ENCODE peak calls at places on chromosomes 5 and 9, in seven cellular contexts. Z is H1, G is HCT116, J is GM12878, D is SK-N-SH, M is K562, N is HepG2. T is an unnamed sample.
A peak's percentile ranks its signal among the peaks of the same experiment; 100 is the strongest.

GRCh38 chr9:96612105-96612965 is 7.3 kb downstream of the CDC14B start:
- DNase-seq in Z (no peak), G (no peak), J (no peak), D (peak; percentile 48), M (no peak), N (peak; percentile 84), T (no peak)

GRCh38 chr9:124343533-124344290 is 71.5 kb downstream of the PSMB7 start:
- DNase-seq in Z (no peak), G (no peak), J (no peak), D (no peak), M (no peak), N (no peak), T (no peak)

GRCh38 chr5:10151656-10152055 is 98.0 kb downstream of the ATPSCKMT start:
- DNase-seq in Z (no peak), G (no peak), J (no peak), D (no peak), M (no peak), N (no peak), T (no peak)

GRCh38 chr9:136858452-136858843 is 6.3 kb downstream of the MAMDC4 start:
- DNase-seq in Z (peak; percentile 49), G (no peak), J (no peak), D (no peak), M (no peak), N (no peak), T (no peak)

GRCh38 chr5:114223866-114224265 is 138.0 kb upstream of the KCNN2 start:
- DNase-seq in Z (no peak), G (peak; percentile 22), J (no peak), D (peak; percentile 9), M (no peak), N (peak; percentile 21), T (peak; percentile 53)

GRCh38 chr9:76873056-76873792 is 32.7 kb downstream of the PRUNE2 start:
- DNase-seq in Z (no peak), G (no peak), J (no peak), D (no peak), M (no peak), N (no peak), T (no peak)

GRCh38 chr5:54835642-54836041 is 149.8 kb downstream of the ESM1 start:
- DNase-seq in Z (no peak), G (no peak), J (no peak), D (no peak), M (no peak), N (no peak), T (peak; percentile 58)

GRCh38 chr5:160293901-160294561 is 18.3 kb downstream of the CCNJL start:
- DNase-seq in Z (no peak), G (no peak), J (no peak), D (no peak), M (no peak), N (peak; percentile 9), T (no peak)

GRCh38 chr5:131521252-131521651 is 113.8 kb downstream of the RAPGEF6 start:
- DNase-seq in Z (no peak), G (no peak), J (no peak), D (no peak), M (no peak), N (no peak), T (no peak)

GRCh38 chr5:73441377-73441776 is 7.2 kb downstream of the FOXD1 start:
- DNase-seq in Z (no peak), G (no peak), J (no peak), D (no peak), M (no peak), N (no peak), T (no peak)

GRCh38 chr9:129401623-129402340 is 219.1 kb downstream of the C9orf50 start:
- DNase-seq in Z (no peak), G (no peak), J (no peak), D (no peak), M (peak; percentile 71), N (no peak), T (no peak)

GRCh38 chr5:41835625-41836024 is 34.6 kb downstream of the OXCT1 start:
- DNase-seq in Z (no peak), G (peak; percentile 13), J (no peak), D (peak; percentile 9), M (no peak), N (no peak), T (peak; percentile 89)

GRCh38 chr9:95970356-95970755 is 94.9 kb downstream of the ERCC6L2 start:
- DNase-seq in Z (no peak), G (no peak), J (no peak), D (no peak), M (no peak), N (no peak), T (no peak)

GRCh38 chr9:98870782-98871455 is 63.4 kb downstream of the GALNT12 start:
- DNase-seq in Z (no peak), G (no peak), J (no peak), D (no peak), M (peak; percentile 70), N (no peak), T (no peak)

GRCh38 chr5:123582570-123583293 is 70.8 kb downstream of the CSNK1G3 start:
- DNase-seq in Z (no peak), G (no peak), J (no peak), D (no peak), M (no peak), N (no peak), T (peak; percentile 78)

GRCh38 chr9:137804908-137805356 is 72.7 kb upstream of the CACNA1B start:
- DNase-seq in Z (no peak), G (no peak), J (peak; percentile 16), D (no peak), M (no peak), N (no peak), T (peak; percentile 10)

GRCh38 chr5:102722930-102723329 is 32.2 kb upstream of the PAM start:
- DNase-seq in Z (no peak), G (no peak), J (no peak), D (no peak), M (no peak), N (no peak), T (no peak)

GRCh38 chr5:69450116-69450515 is 35.2 kb downstream of the MARVELD2 start:
- DNase-seq in Z (no peak), G (peak; percentile 42), J (no peak), D (no peak), M (no peak), N (no peak), T (peak; percentile 60)

GRCh38 chr5:149143470-149143869 is 2.2 kb downstream of the ABLIM3 start:
- DNase-seq in Z (no peak), G (no peak), J (no peak), D (no peak), M (no peak), N (no peak), T (peak; percentile 56)

GRCh38 chr9:128104171-128104618 is 23.3 kb downstream of the PTGES2 start:
- DNase-seq in Z (no peak), G (no peak), J (no peak), D (no peak), M (no peak), N (peak; percentile 87), T (peak; percentile 58)

GRCh38 chr9:21873540-21874221 is 71.2 kb downstream of the MTAP start:
- DNase-seq in Z (no peak), G (peak; percentile 48), J (no peak), D (no peak), M (no peak), N (no peak), T (peak; percentile 85)

GRCh38 chr9:72431036-72431435 is 66.0 kb upstream of the ZFAND5 start:
- DNase-seq in Z (no peak), G (no peak), J (no peak), D (no peak), M (no peak), N (no peak), T (no peak)

GRCh38 chr5:140240987-140241706 is 61.8 kb downstream of the PFDN1 start:
- DNase-seq in Z (peak; percentile 57), G (peak; percentile 69), J (no peak), D (peak; percentile 85), M (peak; percentile 45), N (peak; percentile 79), T (peak; percentile 93)

GRCh38 chr5:92144824-92145223 is 761.7 kb upstream of the ARRDC3 start:
- DNase-seq in Z (no peak), G (no peak), J (no peak), D (no peak), M (no peak), N (no peak), T (no peak)

GRCh38 chr9:98326402-98327248 is 71.2 kb upstream of the TBC1D2 start:
- DNase-seq in Z (no peak), G (no peak), J (no peak), D (no peak), M (peak; percentile 73), N (no peak), T (no peak)

GRCh38 chr5:177320879-177321278 is 9.2 kb upstream of the MXD3 start:
- DNase-seq in Z (no peak), G (no peak), J (no peak), D (no peak), M (no peak), N (no peak), T (no peak)

GRCh38 chr5:124932791-124933600 is 186.6 kb upstream of the ZNF608 start:
- DNase-seq in Z (no peak), G (no peak), J (no peak), D (peak; percentile 53), M (no peak), N (no peak), T (no peak)
- TF ChIP-seq MAX in Z (no peak), G (no peak), J (no peak), D (peak; percentile 7), M (no peak), N (no peak), T (no peak)

GRCh38 chr5:147310059-147310704 is 75.4 kb downstream of the STK32A start:
- DNase-seq in Z (no peak), G (peak; percentile 76), J (no peak), D (peak; percentile 7), M (no peak), N (no peak), T (peak; percentile 96)
- TF ChIP-seq POLR2AphosphoS5 in Z (no peak), G (peak; percentile 71), J (no peak), D (peak; percentile 20), M (no peak), N (no peak), T (peak; percentile 62)

DNA sequence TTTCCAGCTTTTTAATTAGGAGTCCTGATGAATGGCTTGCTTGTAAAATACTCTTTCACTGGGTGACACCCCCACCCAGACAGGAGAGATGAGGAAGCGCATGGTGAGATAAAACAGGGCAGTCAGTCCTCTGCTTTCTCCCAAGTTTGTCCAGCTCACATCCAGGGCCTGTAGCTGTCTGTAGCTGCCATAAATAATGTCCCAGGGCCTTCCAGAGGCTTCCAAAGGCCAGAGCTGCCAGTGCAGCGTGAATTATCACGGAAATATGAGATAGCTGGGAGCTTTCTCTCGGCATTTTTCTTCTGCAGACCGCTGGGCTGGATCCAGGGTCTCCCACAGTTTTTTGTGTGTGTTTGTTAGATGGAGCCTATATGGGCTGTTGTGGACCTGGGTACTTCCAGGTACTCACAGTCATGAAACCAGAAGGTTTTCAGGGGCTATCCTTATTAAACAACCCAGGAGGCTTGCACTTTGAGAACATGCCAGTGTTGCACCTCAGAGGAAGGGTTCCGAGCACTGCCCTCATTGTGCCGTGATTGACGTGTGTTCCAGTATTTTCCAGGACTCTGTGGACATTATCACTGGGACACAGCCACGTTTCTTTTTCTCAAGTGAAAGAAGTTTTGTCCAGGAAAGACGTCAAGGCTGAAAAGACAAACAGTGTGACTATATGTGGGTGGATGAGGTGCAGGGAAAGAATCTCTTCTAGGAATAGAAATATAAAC is 117.5 kb downstream of the FGF1 start:
- DNase-seq in Z (no peak), G (no peak), J (no peak), D (no peak), M (no peak), N (no peak), T (no peak)
- TF ChIP-seq MAX in Z (no peak), G (no peak), J (no peak), D (no peak), M (no peak), N (no peak), T (no peak)

GRCh38 chr5:23473915-23474679 is 33.3 kb upstream of the PRDM9 start:
- DNase-seq in Z (no peak), G (no peak), J (no peak), D (no peak), M (no peak), N (no peak), T (no peak)
- TF ChIP-seq POLR2AphosphoS5 in Z (no peak), G (no peak), J (no peak), D (no peak), M (no peak), N (no peak), T (no peak)